ENCODE peak calls at places on chromosomes 2 and 18, in five cellular contexts. B is SHP77, I is fibroblast of lung, L is neuronal stem cell, M is COLO829. O is an unnamed sample.

GRCh38 chr2:54767921-54768320 is 44.5 kb downstream of the EML6 start:
- DNase-seq in B (peak), I (peak), L (no peak), M (peak), O (no peak)

GRCh38 chr2:61426267-61426897 is 44.5 kb downstream of the USP34 start:
- DNase-seq in B (peak), I (peak), L (peak), M (peak), O (peak)

GRCh38 chr2:187390891-187391290 is 57.2 kb downstream of the CALCRL start:
- DNase-seq in B (no peak), I (peak), L (no peak), M (peak), O (no peak)

GRCh38 chr18:57461652-57462269 is 26.6 kb downstream of the ONECUT2 start:
- DNase-seq in B (no peak), I (no peak), L (no peak), M (no peak), O (no peak)

GRCh38 chr2:65514555-65515195 is 82.3 kb upstream of the SPRED2 start:
- DNase-seq in B (no peak), I (no peak), L (no peak), M (no peak), O (no peak)

GRCh38 chr18:37637451-37637850 is 71.9 kb upstream of the CELF4 start:
- DNase-seq in B (no peak), I (no peak), L (no peak), M (no peak), O (no peak)

GRCh38 chr2:223954401-223954800 is 2.9 kb upstream of the MRPL44 start:
- DNase-seq in B (no peak), I (peak), L (no peak), M (no peak), O (no peak)

GRCh38 chr2:61116302-61116701 is 45.7 kb upstream of the C2orf74 start:
- DNase-seq in B (no peak), I (no peak), L (no peak), M (no peak), O (no peak)

GRCh38 chr2:219056896-219057708 is 3.6 kb downstream of the IHH start:
- DNase-seq in B (no peak), I (no peak), L (no peak), M (no peak), O (no peak)

GRCh38 chr18:32674491-32674890 is 98.3 kb downstream of the KLHL14 start:
- DNase-seq in B (peak), I (no peak), L (no peak), M (peak), O (peak)

GRCh38 chr18:22796069-22796468 is 137.1 kb upstream of the RBBP8 start:
- DNase-seq in B (no peak), I (no peak), L (no peak), M (no peak), O (no peak)

GRCh38 chr2:210460863-210461227 is 15.7 kb downstream of the LANCL1 start:
- DNase-seq in B (no peak), I (no peak), L (no peak), M (no peak), O (no peak)

GRCh38 chr18:61832858-61833257 is 59.9 kb downstream of the RNF152 start:
- DNase-seq in B (no peak), I (no peak), L (no peak), M (no peak), O (no peak)

GRCh38 chr2:96903318-96903717 is 33.4 kb upstream of the SEMA4C start:
- DNase-seq in B (no peak), I (no peak), L (no peak), M (no peak), O (no peak)

GRCh38 chr2:144479659-144480058 is 40.3 kb downstream of the ZEB2 start:
- DNase-seq in B (no peak), I (no peak), L (no peak), M (no peak), O (no peak)

GRCh38 chr2:24269270-24269669 is 91.1 kb downstream of the ITSN2 start:
- DNase-seq in B (no peak), I (no peak), L (no peak), M (peak), O (no peak)

GRCh38 chr2:43169091-43169936 is 57.1 kb downstream of the ZFP36L2 start:
- DNase-seq in B (no peak), I (no peak), L (no peak), M (peak), O (no peak)

GRCh38 chr2:216492951-216493685 is 5.5 kb upstream of the RPL37A start:
- DNase-seq in B (no peak), I (peak), L (no peak), M (no peak), O (no peak)

GRCh38 chr18:25062720-25063119 is 289.2 kb downstream of the ZNF521 start:
- DNase-seq in B (no peak), I (no peak), L (no peak), M (no peak), O (peak)

GRCh38 chr18:36186461-36187137 is 698 bp upstream of the MOCOS start:
- DNase-seq in B (no peak), I (peak), L (no peak), M (no peak), O (no peak)

GRCh38 chr18:63150326-63150725 is 169.2 kb downstream of the BCL2 start:
- DNase-seq in B (no peak), I (no peak), L (no peak), M (no peak), O (no peak)

GRCh38 chr18:13620206-13620672 is 106.1 kb downstream of the FAM210A start:
- DNase-seq in B (no peak), I (no peak), L (no peak), M (no peak), O (no peak)

GRCh38 chr18:63963610-63964256 is 6.1 kb upstream of the SERPINB8 start:
- DNase-seq in B (peak), I (peak), L (no peak), M (no peak), O (peak)

GRCh38 chr2:130327703-130328527 is 14.8 kb upstream of the IMP4 start:
- DNase-seq in B (peak), I (peak), L (no peak), M (no peak), O (no peak)

GRCh38 chr2:110173523-110173922 is 31.3 kb downstream of the NPHP1 start:
- DNase-seq in B (no peak), I (peak), L (no peak), M (no peak), O (no peak)

GRCh38 chr2:121648611-121649401 is 456 bp downstream of the CLASP1 start:
- DNase-seq in B (peak), I (peak), L (no peak), M (peak), O (peak)

GRCh38 chr2:53036196-53036595 is 731.4 kb upstream of the CHAC2 start:
- DNase-seq in B (no peak), I (peak), L (no peak), M (no peak), O (no peak)

GRCh38 chr2:74440005-74440377 is 1.7 kb downstream of the RTKN start:
- DNase-seq in B (peak), I (peak), L (no peak), M (peak), O (no peak)

GRCh38 chr2:37203708-37204107 is 7.4 kb downstream of the CEBPZOS start:
- DNase-seq in B (no peak), I (no peak), L (no peak), M (no peak), O (no peak)

GRCh38 chr2:31696068-31696467 is 115.3 kb upstream of the SRD5A2 start:
- DNase-seq in B (no peak), I (no peak), L (no peak), M (no peak), O (no peak)

GRCh38 chr18:9619990-9620389 is 5.6 kb upstream of the PPP4R1 start:
- DNase-seq in B (no peak), I (peak), L (no peak), M (no peak), O (no peak)

GRCh38 chr2:108612514-108613183 is 78.4 kb downstream of the LIMS1 start:
- DNase-seq in B (no peak), I (no peak), L (no peak), M (no peak), O (no peak)

GRCh38 chr2:154700142-154700541 is 1.6 kb downstream of the KCNJ3 start:
- DNase-seq in B (no peak), I (no peak), L (no peak), M (no peak), O (no peak)

GRCh38 chr2:29014811-29015414 is 33.8 kb downstream of the TOGARAM2 start:
- DNase-seq in B (no peak), I (peak), L (no peak), M (no peak), O (no peak)

O was measured in NAMALWA.